ENCODE peak calls at places on chromosome 1, in five cellular contexts. M is lower leg skin; H is ascending aorta; Z is CD4-positive, alpha-beta T cell; V is AG10803. U is an unnamed sample.

GRCh38 chr1:7303554-7304347 is 467.3 kb upstream of the VAMP3 start:
- DNase-seq in M (no peak), H (no peak), V (no peak), Z (no peak), U (no peak)

GRCh38 chr1:96487961-96488360 is 233.6 kb upstream of the PTBP2 start:
- DNase-seq in M (peak; percentile 37), Z (no peak), H (no peak), V (peak; percentile 31), U (no peak)

GRCh38 chr1:50972766-50973165 is 2.7 kb downstream of the CDKN2C start:
- DNase-seq in Z (no peak), M (no peak), V (no peak), H (no peak), U (no peak)

GRCh38 chr1:22680736-22681135 is 27.7 kb downstream of the C1QB start:
- DNase-seq in M (no peak), Z (no peak), V (no peak), H (no peak), U (no peak)

GRCh38 chr1:24379733-24380315 is 33.8 kb downstream of the STPG1 start:
- DNase-seq in H (no peak), Z (no peak), V (peak; percentile 24), M (peak; percentile 13), U (no peak)

GRCh38 chr1:234111458-234112142 is 207.1 kb downstream of the SLC35F3 start:
- DNase-seq in M (no peak), V (peak; percentile 21), Z (no peak), H (no peak), U (peak; percentile 38)

GRCh38 chr1:213260322-213261075 is 209.5 kb downstream of the RPS6KC1 start:
- DNase-seq in M (no peak), Z (no peak), V (no peak), H (no peak), U (no peak)

GRCh38 chr1:43358121-43358745 is 548 bp upstream of the CDC20 start:
- DNase-seq in M (no peak), Z (no peak), V (peak; percentile 32), H (no peak), U (no peak)

GRCh38 chr1:91402023-91402422 is 2.6 kb downstream of the HFM1 start:
- DNase-seq in Z (no peak), M (no peak), H (no peak), V (peak; percentile 15), U (peak; percentile 10)

GRCh38 chr1:19439464-19440171 is 45.7 kb downstream of the CAPZB start:
- DNase-seq in V (no peak), H (no peak), Z (peak; percentile 46), M (no peak), U (no peak)

GRCh38 chr1:20058531-20058930 is 11.5 kb upstream of the PLA2G5 start:
- DNase-seq in M (no peak), Z (no peak), V (peak; percentile 86), H (no peak), U (no peak)

GRCh38 chr1:6958407-6958806 is 173.2 kb downstream of the CAMTA1 start:
- DNase-seq in V (no peak), Z (no peak), M (no peak), H (no peak), U (no peak)

GRCh38 chr1:109796484-109797305 is 33.0 kb upstream of the EPS8L3 start:
- DNase-seq in Z (no peak), V (no peak), M (no peak), H (peak; percentile 0), U (no peak)

GRCh38 chr1:22805672-22806038 is 95.0 kb downstream of the EPHB2 start:
- DNase-seq in Z (no peak), H (no peak), V (no peak), M (no peak), U (no peak)

GRCh38 chr1:3360158-3360440 is 94.4 kb upstream of the ARHGEF16 start:
- DNase-seq in V (no peak), M (no peak), Z (no peak), H (no peak), U (no peak)

GRCh38 chr1:213231795-213232231 is 180.8 kb downstream of the RPS6KC1 start:
- DNase-seq in M (no peak), Z (no peak), V (no peak), H (no peak), U (no peak)

GRCh38 chr1:65694126-65694525 is 98.6 kb upstream of the PDE4B start:
- DNase-seq in H (no peak), Z (no peak), M (no peak), V (no peak), U (no peak)

GRCh38 chr1:248810727-248811513 is 14.8 kb downstream of the SH3BP5L start:
- DNase-seq in V (peak; percentile 61), H (no peak), Z (no peak), M (peak; percentile 47), U (no peak)

GRCh38 chr1:15616704-15617172 is 520 bp upstream of the DDI2 start:
- DNase-seq in V (peak; percentile 43), H (no peak), Z (no peak), M (no peak), U (no peak)

GRCh38 chr1:115474166-115474565 is 136.1 kb upstream of the NGF start:
- DNase-seq in H (no peak), V (no peak), Z (no peak), M (no peak), U (no peak)

GRCh38 chr1:213035573-213035972 is 15.5 kb upstream of the RPS6KC1 start:
- DNase-seq in M (no peak), Z (no peak), V (no peak), H (no peak), U (no peak)

GRCh38 chr1:101332622-101333021 is 95.8 kb downstream of the S1PR1 start:
- DNase-seq in H (no peak), V (no peak), M (no peak), Z (no peak), U (no peak)

GRCh38 chr1:209402697-209403096 is 180.8 kb upstream of the CAMK1G start:
- DNase-seq in H (no peak), Z (no peak), V (no peak), M (no peak), U (no peak)

GRCh38 chr1:110616587-110616986 is 10.4 kb upstream of the KCNA2 start:
- DNase-seq in V (no peak), M (no peak), H (no peak), Z (no peak), U (no peak)

GRCh38 chr1:85689788-85690404 is 18.3 kb downstream of the ZNHIT6 start:
- DNase-seq in M (no peak), Z (no peak), V (no peak), H (no peak), U (no peak)

GRCh38 chr1:56958526-56958925 is 7.3 kb downstream of the C8B start:
- DNase-seq in M (no peak), H (no peak), Z (no peak), V (peak; percentile 67), U (no peak)

GRCh38 chr1:154664331-154664730 is 56.3 kb upstream of the ADAR start:
- DNase-seq in H (no peak), V (no peak), M (no peak), Z (no peak), U (no peak)

GRCh38 chr1:150366416-150367296 is 2.7 kb downstream of the RPRD2 start:
- DNase-seq in M (no peak), H (no peak), V (peak; percentile 26), Z (no peak), U (no peak)

GRCh38 chr1:92599184-92599583 is 112.5 kb upstream of the GFI1 start:
- DNase-seq in H (no peak), Z (no peak), V (peak; percentile 48), M (no peak), U (no peak)
- TF ChIP-seq CTCF in H (peak; percentile 38), Z (peak; percentile 76), V (peak; percentile 53), M (no peak), U (peak; percentile 11)

DNA sequence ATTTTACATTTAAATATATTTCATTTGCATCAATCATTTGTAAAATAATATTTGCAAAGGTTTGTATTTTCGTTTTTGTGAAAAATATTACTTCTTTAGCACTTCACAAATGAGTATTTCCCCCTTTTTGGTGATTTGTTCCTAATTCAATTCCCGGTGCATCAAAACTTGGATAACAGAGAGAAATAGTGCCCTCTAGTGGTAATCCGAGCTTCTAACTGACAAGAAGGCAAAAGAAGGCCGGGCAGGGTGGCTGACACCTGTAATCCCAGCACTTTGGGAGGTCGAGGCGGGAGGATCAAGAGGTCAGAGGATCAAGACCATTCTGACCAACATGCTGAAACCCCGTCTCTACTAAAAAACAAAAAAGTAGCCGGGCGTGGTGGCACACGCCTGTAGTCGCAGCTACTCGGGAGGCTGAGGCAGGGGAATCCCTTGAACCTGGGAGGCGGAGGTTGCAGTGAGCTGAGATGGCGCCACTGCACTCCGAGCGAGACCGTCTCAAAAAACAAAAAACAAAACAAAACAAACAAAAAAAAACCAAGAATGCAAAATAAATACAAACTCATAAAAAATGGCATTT is 137.7 kb downstream of the COL11A1 start:
- DNase-seq in V (peak; percentile 67), M (no peak), Z (no peak), H (no peak), U (peak; percentile 8)
- TF ChIP-seq CTCF in V (peak; percentile 73), M (no peak), Z (no peak), H (peak; percentile 36), U (peak; percentile 74)

GRCh38 chr1:26046313-26047031 is 554 bp upstream of the SLC30A2 start:
- DNase-seq in H (no peak), Z (no peak), M (no peak), V (no peak), U (no peak)

GRCh38 chr1:26047278-26047874 is 1.5 kb upstream of the SLC30A2 start:
- DNase-seq in H (no peak), Z (no peak), V (no peak), M (no peak), U (no peak)

GRCh38 chr1:26044414-26044813 is 1.5 kb downstream of the SLC30A2 start:
- DNase-seq in V (no peak), Z (no peak), M (no peak), H (no peak), U (no peak)

GRCh38 chr1:26044971-26045711 is 777 bp downstream of the SLC30A2 start:
- DNase-seq in H (no peak), M (no peak), Z (no peak), V (no peak), U (no peak)

GRCh38 chr1:26045712-26046312 is at the start of gene SLC30A2:
- DNase-seq in M (no peak), Z (no peak), H (no peak), V (no peak), U (no peak)
- TF ChIP-seq CTCF in M (no peak), Z (no peak), H (no peak), V (no peak), U (no peak)

DNA sequence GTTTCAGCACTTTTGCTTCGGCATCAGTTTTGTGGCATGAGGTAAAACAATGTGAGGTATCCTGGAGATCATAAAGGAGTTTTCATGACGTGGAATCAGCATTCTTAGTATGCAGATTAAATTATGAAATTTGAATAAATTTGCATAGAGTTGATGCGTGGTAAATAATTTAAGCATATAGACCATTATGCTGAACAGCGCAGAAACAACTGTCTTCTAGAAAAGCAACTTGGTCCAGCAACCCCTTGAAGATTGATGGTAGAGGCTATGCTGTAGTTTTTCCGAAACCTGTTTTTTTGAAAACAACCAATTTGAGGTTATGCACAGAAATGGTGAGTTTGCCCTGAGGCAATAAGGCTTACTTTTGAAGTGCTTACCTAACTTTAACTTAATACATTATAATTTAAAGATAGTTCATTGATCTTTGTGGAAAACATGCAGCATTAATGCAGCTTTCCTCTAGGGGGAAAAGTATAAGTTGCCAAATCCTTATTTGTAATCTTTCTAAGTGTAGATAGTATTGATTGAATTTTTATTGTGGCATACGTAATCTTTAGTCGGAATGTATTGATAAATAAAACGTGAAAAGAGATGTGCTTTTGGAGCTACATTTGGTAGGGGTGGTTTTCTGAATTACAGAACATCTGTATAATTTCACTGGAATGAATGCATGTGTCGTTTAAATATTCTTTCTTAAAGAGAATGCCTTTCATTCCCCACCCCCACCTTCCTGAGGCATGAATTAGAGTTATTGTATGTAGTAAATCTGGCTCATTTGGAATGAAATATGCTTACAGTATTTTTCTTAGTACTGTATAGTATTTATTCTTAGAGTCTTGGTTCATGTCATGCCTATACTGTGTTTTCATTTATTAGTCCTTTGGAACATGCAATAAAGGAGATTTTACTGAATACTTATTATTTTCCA is 3.8 kb downstream of the PRDM2 start:
- DNase-seq in V (no peak), M (no peak), H (no peak), Z (no peak), U (no peak)
- TF ChIP-seq CTCF in V (peak; percentile 31), M (no peak), H (no peak), Z (no peak), U (no peak)

U was measured in Panc1.